ENCODE peak calls at places on chromosomes 3 and 15, in six cellular contexts. R is GM03348, M is breast epithelium, B is HT1080, V is endothelial cell, N is left cardiac atrium. E is an unnamed sample.

GRCh38 chr3:141425523-141426233 is 57.4 kb downstream of the ZBTB38 start:
- DNase-seq in R (no peak), N (no peak), M (no peak), V (no peak), B (no peak), E (no peak)

GRCh38 chr3:43867673-43868072 is 176.9 kb downstream of the ABHD5 start:
- DNase-seq in V (no peak), N (no peak), B (peak; percentile 33), M (no peak), R (peak; percentile 77), E (no peak)

GRCh38 chr15:49421991-49422390 is 1.1 kb upstream of the FGF7 start:
- DNase-seq in R (peak; percentile 46), N (peak; percentile 54), V (peak; percentile 25), B (peak; percentile 49), M (no peak), E (peak; percentile 40)

GRCh38 chr3:42764115-42764514 is 8.9 kb downstream of the CCDC13 start:
- DNase-seq in V (no peak), M (no peak), B (no peak), R (no peak), N (no peak), E (no peak)

GRCh38 chr3:43423142-43423541 is 136.8 kb downstream of the SNRK start:
- DNase-seq in N (peak; percentile 30), V (no peak), R (no peak), M (no peak), B (peak; percentile 16), E (no peak)

GRCh38 chr3:30666564-30667249 is 60.3 kb downstream of the TGFBR2 start:
- DNase-seq in M (no peak), R (no peak), N (no peak), B (no peak), V (no peak), E (no peak)

GRCh38 chr3:52819936-52820335 is 10.5 kb downstream of the ITIH4 start:
- DNase-seq in N (no peak), B (no peak), V (no peak), M (no peak), R (no peak), E (no peak)

GRCh38 chr15:55250392-55250791 is 39.2 kb downstream of the RAB27A start:
- DNase-seq in V (no peak), B (no peak), M (no peak), R (peak; percentile 79), N (no peak), E (no peak)

GRCh38 chr3:12303532-12303931 is 14.7 kb downstream of the PPARG start:
- DNase-seq in N (no peak), V (no peak), R (peak; percentile 80), B (peak; percentile 83), M (no peak), E (no peak)

GRCh38 chr3:150133293-150133692 is 162.6 kb upstream of the PFN2 start:
- DNase-seq in V (no peak), R (no peak), M (no peak), N (no peak), B (no peak), E (no peak)

GRCh38 chr3:129535075-129535474 is 6.6 kb downstream of the RHO start:
- DNase-seq in M (no peak), N (no peak), B (no peak), R (no peak), V (no peak), E (no peak)

GRCh38 chr3:98809561-98809960 is 46.4 kb downstream of the ST3GAL6 start:
- DNase-seq in R (no peak), B (no peak), M (no peak), V (no peak), N (peak; percentile 45), E (no peak)

GRCh38 chr15:45177285-45177684 is 10.5 kb downstream of the SHF start:
- DNase-seq in V (no peak), R (no peak), N (no peak), B (no peak), M (no peak), E (no peak)

GRCh38 chr15:99403597-99403996 is 152.3 kb downstream of the LRRC28 start:
- DNase-seq in M (no peak), N (no peak), V (no peak), B (peak; percentile 60), R (no peak), E (no peak)

GRCh38 chr3:48656061-48656840 is 6.4 kb downstream of the CELSR3 start:
- DNase-seq in N (peak; percentile 89), B (no peak), R (peak; percentile 88), M (peak; percentile 75), V (peak; percentile 82), E (peak; percentile 89)

GRCh38 chr3:177595789-177596188 is 398.5 kb upstream of the TBL1XR1 start:
- DNase-seq in R (no peak), N (no peak), V (no peak), M (no peak), B (no peak), E (no peak)

GRCh38 chr15:77822631-77823230 is 190.0 kb upstream of the LINGO1 start:
- DNase-seq in R (no peak), B (no peak), V (no peak), M (no peak), N (no peak), E (no peak)

GRCh38 chr15:25641762-25642161 is 202.9 kb upstream of the UBE3A start:
- DNase-seq in R (no peak), M (no peak), V (no peak), N (no peak), B (no peak), E (no peak)

GRCh38 chr3:30368978-30369377 is 237.4 kb upstream of the TGFBR2 start:
- DNase-seq in M (no peak), V (no peak), N (no peak), B (peak; percentile 46), R (peak; percentile 58), E (no peak)

GRCh38 chr3:88263417-88264116 is 113.8 kb downstream of the C3orf38 start:
- DNase-seq in N (no peak), M (no peak), R (no peak), V (no peak), B (no peak), E (no peak)

GRCh38 chr15:71804695-71805470 is 5.5 kb upstream of the NR2E3 start:
- DNase-seq in V (no peak), M (no peak), N (no peak), R (no peak), B (no peak), E (no peak)

GRCh38 chr3:142586803-142587406 is 8.4 kb upstream of the ATR start:
- DNase-seq in M (no peak), B (peak; percentile 86), V (peak; percentile 53), R (peak; percentile 68), N (no peak), E (peak; percentile 58)

GRCh38 chr3:111884411-111885018 is 25.4 kb downstream of the PHLDB2 start:
- DNase-seq in R (no peak), N (no peak), V (no peak), B (no peak), M (no peak), E (no peak)

GRCh38 chr3:159814161-159814560 is 174.5 kb upstream of the IL12A start:
- DNase-seq in N (no peak), M (no peak), B (peak; percentile 85), R (no peak), V (peak; percentile 24), E (no peak)

E was measured in neuronal stem cell.